ENCODE peak calls at places on chromosomes 13 and 19, in nine cellular contexts. One of them, this sample, is unnamed.

GRCh38 chr13:53743906-53744305 is 715.3 kb downstream of the OLFM4 start:
- DNase-seq in sigmoid colon: no peak
- DNase-seq in suprapubic skin: no peak
- DNase-seq in vagina: no peak
- DNase-seq in H1: no peak
- DNase-seq in HepG2: no peak
- DNase-seq in breast epithelium: no peak
- DNase-seq in transverse colon: no peak
- DNase-seq in spleen: no peak
- DNase-seq in this sample: no peak

GRCh38 chr19:45442927-45443461 is 19.3 kb upstream of the ERCC1 start:
- DNase-seq in H1: no peak
- DNase-seq in sigmoid colon: peak
- DNase-seq in vagina: no peak
- DNase-seq in transverse colon: peak
- DNase-seq in suprapubic skin: no peak
- DNase-seq in breast epithelium: no peak
- DNase-seq in HepG2: no peak
- DNase-seq in spleen: peak
- DNase-seq in this sample: peak

GRCh38 chr19:27746691-27747380 is 1466.1 kb downstream of the UQCRFS1 start:
- DNase-seq in breast epithelium: peak
- DNase-seq in suprapubic skin: peak
- DNase-seq in transverse colon: peak
- DNase-seq in vagina: peak
- DNase-seq in sigmoid colon: peak
- DNase-seq in HepG2: no peak
- DNase-seq in H1: peak
- DNase-seq in spleen: peak
- DNase-seq in this sample: peak

GRCh38 chr13:51397262-51397933 is 55.4 kb downstream of the INTS6 start:
- DNase-seq in sigmoid colon: peak
- DNase-seq in suprapubic skin: no peak
- DNase-seq in spleen: no peak
- DNase-seq in vagina: no peak
- DNase-seq in HepG2: no peak
- DNase-seq in transverse colon: peak
- DNase-seq in breast epithelium: no peak
- DNase-seq in H1: no peak
- DNase-seq in this sample: no peak

GRCh38 chr13:62696490-62696889 is 1280.8 kb upstream of the PCDH20 start:
- DNase-seq in HepG2: no peak
- DNase-seq in sigmoid colon: no peak
- DNase-seq in H1: no peak
- DNase-seq in transverse colon: no peak
- DNase-seq in suprapubic skin: no peak
- DNase-seq in breast epithelium: no peak
- DNase-seq in spleen: no peak
- DNase-seq in vagina: no peak
- DNase-seq in this sample: no peak

GRCh38 chr19:44890366-44891015 is 563 bp upstream of the TOMM40 start:
- DNase-seq in spleen: peak
- DNase-seq in breast epithelium: peak
- DNase-seq in suprapubic skin: peak
- DNase-seq in HepG2: peak
- DNase-seq in sigmoid colon: no peak
- DNase-seq in H1: peak
- DNase-seq in transverse colon: no peak
- DNase-seq in vagina: peak
- DNase-seq in this sample: no peak

GRCh38 chr13:44734204-44734707 is 158.1 kb upstream of the TSC22D1 start:
- DNase-seq in spleen: no peak
- DNase-seq in vagina: no peak
- DNase-seq in breast epithelium: peak
- DNase-seq in transverse colon: no peak
- DNase-seq in HepG2: no peak
- DNase-seq in H1: no peak
- DNase-seq in suprapubic skin: no peak
- DNase-seq in sigmoid colon: no peak
- DNase-seq in this sample: peak

GRCh38 chr19:15449620-15450527 is at the start of gene WIZ:
- DNase-seq in transverse colon: peak
- DNase-seq in spleen: peak
- DNase-seq in H1: no peak
- DNase-seq in HepG2: peak
- DNase-seq in sigmoid colon: peak
- DNase-seq in vagina: no peak
- DNase-seq in breast epithelium: peak
- DNase-seq in suprapubic skin: peak
- DNase-seq in this sample: peak

GRCh38 chr13:94761407-94761806 is 49.1 kb upstream of the SOX21 start:
- DNase-seq in transverse colon: no peak
- DNase-seq in H1: peak
- DNase-seq in breast epithelium: no peak
- DNase-seq in sigmoid colon: no peak
- DNase-seq in vagina: no peak
- DNase-seq in HepG2: no peak
- DNase-seq in spleen: no peak
- DNase-seq in suprapubic skin: no peak
- DNase-seq in this sample: no peak

GRCh38 chr13:80239116-80239515 is 101.8 kb downstream of the SPRY2 start:
- DNase-seq in sigmoid colon: no peak
- DNase-seq in H1: no peak
- DNase-seq in breast epithelium: no peak
- DNase-seq in HepG2: no peak
- DNase-seq in transverse colon: no peak
- DNase-seq in vagina: no peak
- DNase-seq in suprapubic skin: no peak
- DNase-seq in spleen: no peak
- DNase-seq in this sample: no peak

GRCh38 chr13:106063591-106064308 is 471.7 kb downstream of the EFNB2 start:
- DNase-seq in breast epithelium: no peak
- DNase-seq in transverse colon: no peak
- DNase-seq in H1: no peak
- DNase-seq in HepG2: no peak
- DNase-seq in spleen: no peak
- DNase-seq in sigmoid colon: no peak
- DNase-seq in vagina: no peak
- DNase-seq in suprapubic skin: no peak
- DNase-seq in this sample: no peak

GRCh38 chr13:32821149-32821688 is 195.0 kb upstream of the KL start:
- DNase-seq in suprapubic skin: no peak
- DNase-seq in sigmoid colon: no peak
- DNase-seq in H1: no peak
- DNase-seq in HepG2: no peak
- DNase-seq in vagina: no peak
- DNase-seq in breast epithelium: no peak
- DNase-seq in spleen: peak
- DNase-seq in transverse colon: no peak
- DNase-seq in this sample: no peak

GRCh38 chr13:33004454-33004853 is 11.8 kb upstream of the KL start:
- DNase-seq in spleen: no peak
- DNase-seq in suprapubic skin: no peak
- DNase-seq in H1: no peak
- DNase-seq in vagina: no peak
- DNase-seq in transverse colon: no peak
- DNase-seq in sigmoid colon: no peak
- DNase-seq in breast epithelium: no peak
- DNase-seq in HepG2: no peak
- DNase-seq in this sample: no peak

GRCh38 chr13:36259361-36260137 is 38.1 kb downstream of the CCDC169 start:
- DNase-seq in suprapubic skin: no peak
- DNase-seq in spleen: no peak
- DNase-seq in sigmoid colon: no peak
- DNase-seq in H1: no peak
- DNase-seq in HepG2: no peak
- DNase-seq in breast epithelium: no peak
- DNase-seq in vagina: no peak
- DNase-seq in transverse colon: no peak
- DNase-seq in this sample: no peak

DNA sequence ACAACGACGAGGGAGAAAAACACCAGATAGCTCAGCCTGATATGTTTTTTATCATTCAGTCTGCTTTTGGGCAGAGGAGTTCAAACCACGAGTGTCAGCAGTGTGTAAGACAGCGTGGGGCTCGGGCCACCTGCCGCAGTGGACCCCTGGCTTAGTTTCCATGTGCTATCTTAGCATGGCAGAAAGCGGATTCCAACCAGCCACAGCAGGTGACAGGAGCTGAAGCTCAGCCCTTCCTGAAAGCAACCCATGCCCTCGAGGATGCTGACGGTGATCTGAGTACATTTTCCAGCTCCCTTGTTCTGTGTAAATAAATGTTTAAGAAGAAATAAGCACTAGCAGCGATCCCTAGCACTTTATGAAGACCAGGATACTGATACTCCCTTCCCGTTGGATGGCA is 32.2 kb upstream of the MBNL2 start:
- DNase-seq in transverse colon: no peak
- DNase-seq in vagina: no peak
- DNase-seq in sigmoid colon: no peak
- DNase-seq in breast epithelium: no peak
- DNase-seq in HepG2: no peak
- DNase-seq in spleen: no peak
- DNase-seq in suprapubic skin: no peak
- DNase-seq in H1: no peak
- DNase-seq in this sample: no peak
- H3K4me3 ChIP-seq in transverse colon: no peak
- H3K4me3 ChIP-seq in vagina: no peak
- H3K4me3 ChIP-seq in sigmoid colon: no peak
- H3K4me3 ChIP-seq in breast epithelium: no peak
- H3K4me3 ChIP-seq in HepG2: no peak
- H3K4me3 ChIP-seq in spleen: no peak
- H3K4me3 ChIP-seq in suprapubic skin: no peak
- H3K4me3 ChIP-seq in H1: no peak
- H3K4me3 ChIP-seq in this sample: no peak

GRCh38 chr13:99981115-99982020 is at the start of gene ZIC2:
- DNase-seq in sigmoid colon: no peak
- DNase-seq in H1: no peak
- DNase-seq in vagina: peak
- DNase-seq in suprapubic skin: peak
- DNase-seq in spleen: peak
- DNase-seq in breast epithelium: no peak
- DNase-seq in HepG2: no peak
- DNase-seq in transverse colon: no peak
- DNase-seq in this sample: no peak

GRCh38 chr13:99982021-99982740 is 597 bp downstream of the ZIC2 start:
- DNase-seq in transverse colon: no peak
- DNase-seq in suprapubic skin: peak
- DNase-seq in sigmoid colon: no peak
- DNase-seq in vagina: peak
- DNase-seq in spleen: peak
- DNase-seq in H1: no peak
- DNase-seq in breast epithelium: no peak
- DNase-seq in HepG2: no peak
- DNase-seq in this sample: no peak

GRCh38 chr13:99979453-99980200 is 2.0 kb upstream of the ZIC2 start:
- DNase-seq in HepG2: no peak
- DNase-seq in breast epithelium: no peak
- DNase-seq in spleen: no peak
- DNase-seq in transverse colon: no peak
- DNase-seq in H1: no peak
- DNase-seq in sigmoid colon: no peak
- DNase-seq in vagina: no peak
- DNase-seq in suprapubic skin: peak
- DNase-seq in this sample: peak

GRCh38 chr13:99978781-99979452 is 2.7 kb upstream of the ZIC2 start:
- DNase-seq in transverse colon: no peak
- DNase-seq in spleen: no peak
- DNase-seq in H1: no peak
- DNase-seq in vagina: no peak
- DNase-seq in suprapubic skin: peak
- DNase-seq in breast epithelium: no peak
- DNase-seq in HepG2: no peak
- DNase-seq in sigmoid colon: no peak
- DNase-seq in this sample: no peak

DNA sequence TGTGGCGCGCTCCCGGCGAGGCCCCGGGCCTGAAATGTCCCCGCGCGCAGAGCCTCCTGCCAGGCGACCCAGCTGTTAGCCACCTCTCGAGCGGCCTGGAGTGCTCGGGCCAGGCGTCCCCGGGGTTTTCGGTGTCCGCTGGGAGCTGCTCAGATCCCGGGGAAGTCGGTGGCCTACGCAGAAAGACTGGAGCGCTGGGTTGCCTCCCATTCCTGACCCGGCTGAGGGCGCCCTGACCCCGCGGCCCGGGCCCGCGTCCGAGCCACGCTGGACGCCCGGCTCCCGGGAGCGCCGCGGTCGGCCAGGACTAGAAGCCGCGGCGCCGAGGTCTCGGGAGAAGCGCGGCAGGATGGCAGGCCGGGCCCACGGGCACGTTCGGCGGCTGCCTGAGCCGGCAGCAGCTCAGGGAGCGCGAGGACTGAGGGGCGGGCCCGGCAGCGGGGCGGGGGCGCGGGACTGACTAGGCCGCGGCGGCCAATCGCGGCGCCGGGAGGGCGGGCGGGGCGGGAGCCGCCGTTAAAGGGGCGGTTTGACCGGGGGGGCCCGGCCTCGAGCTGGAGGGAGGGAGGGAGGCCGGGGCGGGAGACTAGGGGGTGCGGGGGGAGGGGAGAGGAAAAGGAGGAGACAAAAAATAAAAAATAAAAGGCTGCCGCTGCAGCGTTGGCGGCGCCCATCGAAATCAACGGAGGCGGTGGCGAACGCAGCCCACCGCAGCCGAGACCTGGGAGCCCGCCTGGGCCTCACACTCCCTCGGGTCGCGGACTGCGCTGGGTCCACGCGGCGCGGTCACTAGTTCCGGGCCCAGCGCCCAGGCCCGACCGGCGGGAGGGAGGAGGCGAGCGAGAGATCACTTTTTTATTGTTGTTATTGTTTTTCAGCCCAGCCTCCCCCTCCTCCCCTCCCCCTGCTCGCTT is 1.1 kb upstream of the ZIC2 start:
- DNase-seq in suprapubic skin: peak
- DNase-seq in spleen: peak
- DNase-seq in H1: no peak
- DNase-seq in HepG2: no peak
- DNase-seq in vagina: no peak
- DNase-seq in sigmoid colon: no peak
- DNase-seq in breast epithelium: no peak
- DNase-seq in transverse colon: peak
- DNase-seq in this sample: peak
- TF ChIP-seq POLR2A in suprapubic skin: no peak
- TF ChIP-seq POLR2A in spleen: no peak
- TF ChIP-seq POLR2A in H1: peak
- TF ChIP-seq POLR2A in HepG2: no peak
- TF ChIP-seq POLR2A in vagina: no peak
- TF ChIP-seq POLR2A in sigmoid colon: no peak
- TF ChIP-seq POLR2A in breast epithelium: no peak
- TF ChIP-seq POLR2A in transverse colon: no peak
- TF ChIP-seq POLR2A in this sample: no peak

GRCh38 chr19:35468637-35469036 is 20.6 kb downstream of the FFAR2 start:
- DNase-seq in transverse colon: peak
- DNase-seq in breast epithelium: no peak
- DNase-seq in HepG2: peak
- DNase-seq in sigmoid colon: no peak
- DNase-seq in spleen: peak
- DNase-seq in suprapubic skin: no peak
- DNase-seq in H1: no peak
- DNase-seq in vagina: no peak
- DNase-seq in this sample: peak
- TF ChIP-seq POLR2AphosphoS5 in transverse colon: no peak
- TF ChIP-seq POLR2AphosphoS5 in breast epithelium: no peak
- TF ChIP-seq POLR2AphosphoS5 in HepG2: no peak
- TF ChIP-seq POLR2AphosphoS5 in sigmoid colon: no peak
- TF ChIP-seq POLR2AphosphoS5 in spleen: no peak
- TF ChIP-seq POLR2AphosphoS5 in suprapubic skin: no peak
- TF ChIP-seq POLR2AphosphoS5 in H1: no peak
- TF ChIP-seq POLR2AphosphoS5 in vagina: no peak
- TF ChIP-seq POLR2AphosphoS5 in this sample: peak

GRCh38 chr19:5914946-5915781 is 1.1 kb downstream of the CAPS start:
- DNase-seq in spleen: no peak
- DNase-seq in H1: no peak
- DNase-seq in HepG2: no peak
- DNase-seq in breast epithelium: peak
- DNase-seq in transverse colon: peak
- DNase-seq in sigmoid colon: no peak
- DNase-seq in suprapubic skin: no peak
- DNase-seq in vagina: no peak
- DNase-seq in this sample: peak
- H3K4me3 ChIP-seq in spleen: no peak
- H3K4me3 ChIP-seq in H1: no peak
- H3K4me3 ChIP-seq in HepG2: no peak
- H3K4me3 ChIP-seq in breast epithelium: peak
- H3K4me3 ChIP-seq in transverse colon: no peak
- H3K4me3 ChIP-seq in sigmoid colon: no peak
- H3K4me3 ChIP-seq in suprapubic skin: peak
- H3K4me3 ChIP-seq in vagina: no peak
- H3K4me3 ChIP-seq in this sample: peak